ENCODE peak calls at places on chromosomes 3 and 15, in four cellular contexts. E is tibial artery, R is adrenal gland, V is heart left ventricle. W is an unnamed sample.

GRCh38 chr3:141412936-141413354 is 44.6 kb downstream of the ZBTB38 start:
- DNase-seq in V (peak; percentile 95), R (peak; percentile 95), E (peak; percentile 98), W (peak; percentile 83)

GRCh38 chr3:71512000-71512399 is 71.5 kb downstream of the FOXP1 start:
- DNase-seq in V (no peak), R (no peak), E (no peak), W (no peak)

GRCh38 chr15:84979651-84980050 is 2.0 kb upstream of the PDE8A start:
- DNase-seq in E (no peak), V (no peak), R (peak; percentile 71), W (no peak)

GRCh38 chr3:86673981-86674380 is 317.0 kb downstream of the VGLL3 start:
- DNase-seq in V (no peak), E (no peak), R (no peak), W (no peak)

GRCh38 chr3:99767341-99767740 is 50.3 kb upstream of the CMSS1 start:
- DNase-seq in E (no peak), R (no peak), V (no peak), W (no peak)

GRCh38 chr3:81302045-81302444 is 459.4 kb downstream of the GBE1 start:
- DNase-seq in E (no peak), R (peak; percentile 46), V (no peak), W (no peak)

GRCh38 chr3:153944084-153944483 is 177.1 kb upstream of the ARHGEF26 start:
- DNase-seq in V (no peak), R (no peak), E (no peak), W (no peak)

GRCh38 chr15:56985871-56986270 is 67.4 kb downstream of the TCF12 start:
- DNase-seq in R (no peak), E (no peak), V (no peak), W (no peak)

GRCh38 chr3:17075358-17075757 is 190.6 kb downstream of the PLCL2 start:
- DNase-seq in E (no peak), V (no peak), R (no peak), W (no peak)

GRCh38 chr3:131733086-131733841 is 230.5 kb upstream of the MRPL3 start:
- DNase-seq in R (no peak), E (no peak), V (no peak), W (no peak)

GRCh38 chr15:84919268-84919667 is 34.8 kb downstream of the SLC28A1 start:
- DNase-seq in E (no peak), V (no peak), R (no peak), W (no peak)

GRCh38 chr3:164641071-164641470 is 437.2 kb downstream of the SI start:
- DNase-seq in V (no peak), R (no peak), E (no peak), W (no peak)

GRCh38 chr15:39658740-39659139 is 77.9 kb downstream of the THBS1 start:
- DNase-seq in R (no peak), V (no peak), E (no peak), W (no peak)

GRCh38 chr15:69119016-69119415 is 41.4 kb upstream of the GLCE start:
- DNase-seq in E (no peak), R (no peak), V (no peak), W (no peak)

GRCh38 chr3:128824132-128824850 is 55.1 kb upstream of the ACAD9 start:
- DNase-seq in V (no peak), E (no peak), R (no peak), W (no peak)

GRCh38 chr15:45157974-45158373 is 28.2 kb downstream of the DUOX1 start:
- DNase-seq in R (no peak), E (no peak), V (no peak), W (no peak)

GRCh38 chr3:160187288-160187687 is 37.9 kb upstream of the C3orf80 start:
- DNase-seq in R (no peak), E (no peak), V (no peak), W (no peak)

GRCh38 chr15:98799461-98799971 is 151.2 kb downstream of the IGF1R start:
- DNase-seq in R (no peak), E (no peak), V (no peak), W (no peak)

GRCh38 chr15:48536681-48537091 is 108.8 kb downstream of the FBN1 start:
- DNase-seq in V (no peak), E (no peak), R (no peak), W (no peak)

GRCh38 chr3:113546414-113546893 is 14.1 kb downstream of the SIDT1 start:
- DNase-seq in E (no peak), R (no peak), V (no peak), W (no peak)

GRCh38 chr3:104687362-104687761 is 679.3 kb upstream of the ALCAM start:
- DNase-seq in R (no peak), E (peak; percentile 46), V (no peak), W (no peak)

GRCh38 chr3:148598619-148599018 is 99.1 kb upstream of the AGTR1 start:
- DNase-seq in V (no peak), E (no peak), R (no peak), W (no peak)

GRCh38 chr3:134600685-134601502 is 49.9 kb downstream of the KY start:
- DNase-seq in V (peak; percentile 54), E (no peak), R (peak; percentile 71), W (no peak)

GRCh38 chr15:70127288-70127746 is 29.6 kb upstream of the TLE3 start:
- DNase-seq in V (peak; percentile 73), E (no peak), R (no peak), W (peak; percentile 60)

GRCh38 chr15:33200444-33200843 is 5.9 kb upstream of the FMN1 start:
- DNase-seq in E (no peak), V (no peak), R (no peak), W (no peak)

GRCh38 chr3:197746214-197746613 is 3.5 kb upstream of the FYTTD1 start:
- DNase-seq in R (no peak), V (no peak), E (no peak), W (no peak)

GRCh38 chr3:99545941-99546580 is 92.3 kb upstream of the COL8A1 start:
- DNase-seq in R (no peak), E (no peak), V (no peak), W (no peak)

GRCh38 chr15:74569731-74570070 is 28.7 kb downstream of the ARID3B start:
- DNase-seq in R (no peak), E (no peak), V (no peak), W (no peak)

GRCh38 chr3:42419565-42419964 is 9.2 kb upstream of the LYZL4 start:
- DNase-seq in R (no peak), V (no peak), E (no peak), W (peak; percentile 45)

GRCh38 chr15:101450561-101451145 is 38.9 kb downstream of the PCSK6 start:
- DNase-seq in R (no peak), E (no peak), V (no peak), W (no peak)

GRCh38 chr3:13416002-13416793 is 3.9 kb downstream of the NUP210 start:
- DNase-seq in R (no peak), V (no peak), E (no peak), W (no peak)
- TF ChIP-seq CTCF in R (no peak), V (no peak), E (no peak), W (no peak)

GRCh38 chr3:138949002-138949418 is 2.0 kb downstream of the FOXL2NB start:
- DNase-seq in E (no peak), R (no peak), V (no peak), W (no peak)

GRCh38 chr3:138948371-138949001 is 1.5 kb downstream of the FOXL2NB start:
- DNase-seq in R (no peak), E (no peak), V (no peak), W (no peak)

GRCh38 chr3:138950701-138951100 is 3.7 kb downstream of the FOXL2NB start:
- DNase-seq in E (no peak), R (no peak), V (no peak), W (peak; percentile 66)

GRCh38 chr3:138949445-138950005 is 2.5 kb downstream of the FOXL2NB start:
- DNase-seq in V (no peak), R (no peak), E (no peak), W (no peak)

DNA sequence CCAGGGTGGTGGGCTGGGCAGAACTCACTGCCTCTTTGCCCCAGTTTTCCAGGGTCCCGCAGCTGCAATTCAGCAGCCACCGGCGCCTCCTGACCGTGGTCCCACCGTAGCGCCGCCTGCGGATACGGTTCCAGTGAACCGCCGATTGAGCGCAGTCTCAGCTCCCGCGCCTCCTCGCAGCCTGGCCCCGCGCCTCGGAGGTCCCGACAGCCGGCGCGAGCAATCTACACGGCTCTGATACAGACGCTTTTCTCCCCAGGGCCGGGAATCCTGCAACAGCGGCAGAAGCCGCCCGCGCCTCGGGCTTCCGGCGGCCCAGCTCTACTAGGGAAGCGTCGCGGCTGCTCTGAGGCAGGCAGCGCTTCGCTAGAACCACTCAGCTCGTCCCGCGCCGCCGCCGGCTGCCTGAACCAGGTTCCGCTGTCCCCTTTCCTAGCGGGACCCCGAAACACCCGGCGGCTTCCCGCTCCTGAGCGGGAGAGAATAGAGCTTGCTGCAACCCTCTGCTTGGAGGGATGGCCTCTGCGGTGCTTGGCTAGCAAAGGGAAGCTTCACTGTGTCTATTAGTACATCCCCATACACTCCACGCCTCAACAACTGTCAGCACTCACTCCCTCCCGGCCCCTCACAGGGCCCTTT is 3.1 kb downstream of the FOXL2NB start:
- DNase-seq in V (no peak), R (no peak), E (no peak), W (peak; percentile 85)
- H3K4me3 ChIP-seq in V (peak overlapping the region; percentile 40), R (no peak overlapping the region), E (peak overlapping the region; percentile 46), W (no peak overlapping the region)

GRCh38 chr3:123297627-123297899 is 95.8 kb downstream of the SEC22A start:
- DNase-seq in E (no peak), V (no peak), R (no peak), W (no peak)
- TF ChIP-seq CTCF in E (no peak), V (no peak), R (no peak), W (no peak)

GRCh38 chr3:182323126-182323727 is 470.1 kb upstream of the ATP11B start:
- DNase-seq in E (no peak), V (no peak), R (no peak), W (no peak)
- H3K4me3 ChIP-seq in E (no peak overlapping the region), V (no peak overlapping the region), R (no peak overlapping the region), W (no peak overlapping the region)

DNA sequence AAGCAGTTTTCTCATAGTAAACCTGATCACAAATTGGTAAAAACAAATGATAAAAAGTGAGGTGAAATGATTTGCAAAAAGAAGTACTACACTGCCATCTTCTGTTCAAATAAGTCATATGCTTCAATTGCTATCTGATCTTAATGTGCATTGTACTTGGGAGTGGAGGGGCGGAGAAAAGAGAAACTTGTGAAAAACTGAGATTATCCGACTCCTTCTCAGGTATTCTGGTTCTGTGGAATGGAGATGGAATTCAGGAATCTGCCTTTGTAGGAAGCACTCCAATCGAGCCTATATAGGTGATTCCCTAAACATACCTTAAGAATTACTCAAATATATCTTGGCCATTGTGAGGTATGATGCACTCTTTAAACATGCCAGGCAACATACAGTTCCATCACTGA is 180.6 kb downstream of the CHL1 start:
- DNase-seq in E (no peak), R (no peak), V (no peak), W (no peak)
- TF ChIP-seq CTCF in E (no peak), R (no peak), V (peak; percentile 12), W (no peak)

GRCh38 chr3:150082898-150083652 is 112.4 kb upstream of the PFN2 start:
- DNase-seq in R (no peak), E (no peak), V (no peak), W (no peak)
- H3K4me3 ChIP-seq in R (no peak overlapping the region), E (peak overlapping the region; percentile 36), V (peak overlapping the region; percentile 33), W (no peak overlapping the region)

DNA sequence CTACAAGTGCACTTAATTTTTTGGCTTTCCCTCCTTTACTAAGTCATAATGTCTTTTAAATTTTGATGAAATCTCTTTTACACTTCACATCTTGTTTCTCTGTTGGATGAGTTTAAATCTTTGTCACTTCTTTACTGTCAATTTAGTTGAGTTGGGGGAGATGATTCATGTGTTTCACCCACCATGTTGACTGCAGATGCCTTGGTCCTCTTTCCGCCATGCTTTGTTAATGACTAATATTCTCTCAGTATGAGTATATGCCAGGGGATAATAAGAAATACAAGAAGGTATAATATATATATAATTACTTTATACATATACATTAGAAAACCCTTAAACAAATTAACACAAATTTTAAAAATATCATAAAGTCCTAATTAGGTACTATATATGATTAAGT is 149.7 kb upstream of the SPRED1 start:
- DNase-seq in R (no peak), V (no peak), E (no peak), W (no peak)
- TF ChIP-seq CTCF in R (no peak), V (no peak), E (no peak), W (no peak)